ENCODE peak calls at places on chromosomes 7 and 10, in five cellular contexts. One of them, this sample, is unnamed.

GRCh38 chr10:33129181-33129928 is 171.3 kb upstream of the ITGB1 start:
- DNase-seq in H9: no peak
- DNase-seq in H1: no peak
- DNase-seq in IMR-90: peak; percentile 95
- DNase-seq in neuronal stem cell: no peak
- DNase-seq in this sample: peak; percentile 72

GRCh38 chr10:121084675-121085070 is 233.5 kb downstream of the WDR11 start:
- DNase-seq in H9: no peak
- DNase-seq in neuronal stem cell: no peak
- DNase-seq in IMR-90: no peak
- DNase-seq in H1: no peak
- DNase-seq in this sample: no peak

GRCh38 chr7:47787249-47788069 is 160.8 kb downstream of the PKD1L1 start:
- DNase-seq in neuronal stem cell: no peak
- DNase-seq in H1: no peak
- DNase-seq in IMR-90: peak; percentile 54
- DNase-seq in H9: no peak
- DNase-seq in this sample: peak; percentile 41

GRCh38 chr7:50641442-50642405 is 76.5 kb upstream of the DDC start:
- DNase-seq in H1: no peak
- DNase-seq in IMR-90: no peak
- DNase-seq in neuronal stem cell: no peak
- DNase-seq in H9: no peak
- DNase-seq in this sample: no peak

GRCh38 chr10:13206546-13207443 is 27.4 kb downstream of the UCMA start:
- DNase-seq in H1: no peak
- DNase-seq in H9: no peak
- DNase-seq in neuronal stem cell: no peak
- DNase-seq in IMR-90: peak; percentile 61
- DNase-seq in this sample: peak; percentile 48

GRCh38 chr7:98420966-98421612 is 20.2 kb upstream of the BAIAP2L1 start:
- DNase-seq in H9: peak; percentile 92
- DNase-seq in H1: peak; percentile 75
- DNase-seq in neuronal stem cell: peak; percentile 58
- DNase-seq in IMR-90: no peak
- DNase-seq in this sample: peak; percentile 29

GRCh38 chr10:85026878-85027467 is 698.6 kb downstream of the CCSER2 start:
- DNase-seq in IMR-90: no peak
- DNase-seq in H9: no peak
- DNase-seq in H1: no peak
- DNase-seq in neuronal stem cell: no peak
- DNase-seq in this sample: no peak

GRCh38 chr7:80634505-80634904 is 3.9 kb upstream of the CD36 start:
- DNase-seq in H9: no peak
- DNase-seq in neuronal stem cell: no peak
- DNase-seq in IMR-90: peak; percentile 93
- DNase-seq in H1: no peak
- DNase-seq in this sample: peak; percentile 93

GRCh38 chr7:119472398-119473038 is 800.5 kb upstream of the KCND2 start:
- DNase-seq in neuronal stem cell: no peak
- DNase-seq in H1: peak; percentile 5
- DNase-seq in IMR-90: no peak
- DNase-seq in H9: peak; percentile 43
- DNase-seq in this sample: no peak

GRCh38 chr10:98224509-98224908 is 43.5 kb downstream of the LOXL4 start:
- DNase-seq in H1: no peak
- DNase-seq in neuronal stem cell: no peak
- DNase-seq in IMR-90: peak; percentile 57
- DNase-seq in H9: no peak
- DNase-seq in this sample: no peak

GRCh38 chr10:96743988-96744585 is 23.8 kb upstream of the PIK3AP1 start:
- DNase-seq in IMR-90: peak; percentile 29
- DNase-seq in H1: no peak
- DNase-seq in neuronal stem cell: no peak
- DNase-seq in H9: no peak
- DNase-seq in this sample: no peak

GRCh38 chr10:34827087-34827766 is 12.1 kb upstream of the PARD3 start:
- DNase-seq in IMR-90: no peak
- DNase-seq in H1: no peak
- DNase-seq in neuronal stem cell: no peak
- DNase-seq in H9: no peak
- DNase-seq in this sample: no peak

GRCh38 chr7:54960517-54960916 is 58.3 kb upstream of the EGFR start:
- DNase-seq in H9: no peak
- DNase-seq in neuronal stem cell: no peak
- DNase-seq in H1: no peak
- DNase-seq in IMR-90: peak; percentile 61
- DNase-seq in this sample: no peak

GRCh38 chr10:119253433-119254174 is 46.2 kb downstream of the GRK5 start:
- DNase-seq in H9: no peak
- DNase-seq in IMR-90: peak; percentile 96
- DNase-seq in H1: no peak
- DNase-seq in neuronal stem cell: no peak
- DNase-seq in this sample: peak; percentile 98

GRCh38 chr10:44651834-44652233 is 259.3 kb upstream of the TMEM72 start:
- DNase-seq in neuronal stem cell: no peak
- DNase-seq in H9: no peak
- DNase-seq in IMR-90: peak; percentile 51
- DNase-seq in H1: no peak
- DNase-seq in this sample: no peak

GRCh38 chr10:30835146-30835545 is 196.5 kb downstream of the ZNF438 start:
- DNase-seq in IMR-90: no peak
- DNase-seq in H1: no peak
- DNase-seq in H9: no peak
- DNase-seq in neuronal stem cell: peak; percentile 35
- DNase-seq in this sample: no peak

GRCh38 chr7:115230882-115231508 is 309.1 kb downstream of the MDFIC start:
- DNase-seq in H1: no peak
- DNase-seq in neuronal stem cell: no peak
- DNase-seq in H9: no peak
- DNase-seq in IMR-90: peak; percentile 96
- DNase-seq in this sample: peak; percentile 95

GRCh38 chr7:105073143-105073542 is 59.1 kb downstream of the KMT2E start:
- DNase-seq in H9: no peak
- DNase-seq in neuronal stem cell: no peak
- DNase-seq in IMR-90: no peak
- DNase-seq in H1: no peak
- DNase-seq in this sample: no peak

GRCh38 chr10:31855033-31855432 is 73.6 kb downstream of the ARHGAP12 start:
- DNase-seq in neuronal stem cell: no peak
- DNase-seq in IMR-90: no peak
- DNase-seq in H1: no peak
- DNase-seq in H9: no peak
- DNase-seq in this sample: no peak

GRCh38 chr10:43254199-43254730 is 12.6 kb downstream of the RASGEF1A start:
- DNase-seq in IMR-90: no peak
- DNase-seq in neuronal stem cell: no peak
- DNase-seq in H1: no peak
- DNase-seq in H9: no peak
- DNase-seq in this sample: no peak

GRCh38 chr7:92665926-92666325 is 75.7 kb upstream of the FAM133B start:
- DNase-seq in IMR-90: peak; percentile 48
- DNase-seq in H1: no peak
- DNase-seq in neuronal stem cell: no peak
- DNase-seq in H9: no peak
- DNase-seq in this sample: no peak

GRCh38 chr7:84372155-84372621 is 177.6 kb upstream of the SEMA3A start:
- DNase-seq in neuronal stem cell: no peak
- DNase-seq in IMR-90: peak; percentile 98
- DNase-seq in H9: no peak
- DNase-seq in H1: no peak
- DNase-seq in this sample: peak; percentile 57

GRCh38 chr10:30094601-30095000 is 35.2 kb upstream of the JCAD start:
- DNase-seq in neuronal stem cell: no peak
- DNase-seq in H9: no peak
- DNase-seq in IMR-90: no peak
- DNase-seq in H1: no peak
- DNase-seq in this sample: no peak

GRCh38 chr7:20236043-20236442 is 18.9 kb upstream of the MACC1 start:
- DNase-seq in H1: no peak
- DNase-seq in IMR-90: no peak
- DNase-seq in H9: no peak
- DNase-seq in neuronal stem cell: no peak
- DNase-seq in this sample: no peak

GRCh38 chr10:79069325-79070090 is 742 bp downstream of the ZMIZ1 start:
- DNase-seq in neuronal stem cell: peak; percentile 27
- DNase-seq in H9: no peak
- DNase-seq in IMR-90: no peak
- DNase-seq in H1: no peak
- DNase-seq in this sample: peak; percentile 78

GRCh38 chr7:34452363-34452762 is 205.7 kb upstream of the NPSR1 start:
- DNase-seq in IMR-90: no peak
- DNase-seq in neuronal stem cell: no peak
- DNase-seq in H1: no peak
- DNase-seq in H9: no peak
- DNase-seq in this sample: no peak

GRCh38 chr10:33459597-33459996 is 125.1 kb upstream of the NRP1 start:
- DNase-seq in neuronal stem cell: no peak
- DNase-seq in H1: no peak
- DNase-seq in IMR-90: peak; percentile 28
- DNase-seq in H9: no peak
- DNase-seq in this sample: no peak

GRCh38 chr7:149719050-149719899 is 54.1 kb downstream of the ZNF467 start:
- DNase-seq in H1: no peak
- DNase-seq in neuronal stem cell: no peak
- DNase-seq in IMR-90: peak; percentile 76
- DNase-seq in H9: peak; percentile 25
- DNase-seq in this sample: peak; percentile 76

GRCh38 chr7:44743750-44744149 is 4.9 kb upstream of the ZMIZ2 start:
- DNase-seq in H1: no peak
- DNase-seq in H9: no peak
- DNase-seq in neuronal stem cell: no peak
- DNase-seq in IMR-90: no peak
- DNase-seq in this sample: no peak

GRCh38 chr10:74290703-74291102 is 139.7 kb downstream of the ADK start:
- DNase-seq in IMR-90: peak; percentile 79
- DNase-seq in H1: no peak
- DNase-seq in H9: no peak
- DNase-seq in neuronal stem cell: no peak
- DNase-seq in this sample: peak; percentile 73

GRCh38 chr7:138837627-138838026 is 39.6 kb upstream of the ATP6V0A4 start:
- DNase-seq in neuronal stem cell: no peak
- DNase-seq in IMR-90: peak; percentile 1
- DNase-seq in H9: no peak
- DNase-seq in H1: no peak
- DNase-seq in this sample: no peak

GRCh38 chr7:114026486-114027089 is 107.8 kb upstream of the PPP1R3A start:
- DNase-seq in neuronal stem cell: peak; percentile 67
- DNase-seq in H1: no peak
- DNase-seq in IMR-90: peak; percentile 52
- DNase-seq in H9: no peak
- DNase-seq in this sample: peak; percentile 58

GRCh38 chr10:132237396-132237795 is 50.6 kb downstream of the DPYSL4 start:
- DNase-seq in H1: no peak
- DNase-seq in neuronal stem cell: no peak
- DNase-seq in IMR-90: no peak
- DNase-seq in H9: no peak
- DNase-seq in this sample: no peak

GRCh38 chr10:4003348-4003973 is 218.5 kb upstream of the KLF6 start:
- DNase-seq in H9: no peak
- DNase-seq in H1: no peak
- DNase-seq in neuronal stem cell: no peak
- DNase-seq in IMR-90: no peak
- DNase-seq in this sample: no peak
- H4K91ac ChIP-seq in H9: no peak overlapping the region
- H4K91ac ChIP-seq in H1: no peak overlapping the region
- H4K91ac ChIP-seq in neuronal stem cell: no peak overlapping the region
- H4K91ac ChIP-seq in IMR-90: no peak overlapping the region
- H4K91ac ChIP-seq in this sample: no peak overlapping the region

DNA sequence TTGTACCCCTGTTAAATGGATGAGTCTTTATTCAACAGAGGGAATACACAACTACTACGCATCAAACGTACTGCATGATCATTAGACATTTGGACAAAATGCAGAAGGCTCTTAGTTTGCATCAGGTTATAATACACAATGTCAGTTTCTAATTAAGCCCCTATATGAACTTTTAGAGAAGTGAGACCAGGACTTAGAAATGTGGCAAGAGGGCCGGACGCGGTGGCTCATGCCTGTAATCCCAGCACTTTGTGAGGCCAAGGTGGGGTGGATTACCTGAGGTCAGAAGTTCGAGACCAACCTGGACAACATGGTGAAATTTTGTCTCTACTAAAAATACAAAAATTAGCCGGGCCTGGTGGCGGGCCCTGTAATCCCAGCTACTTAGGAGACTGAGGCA is 76.3 kb upstream of the MGMT start:
- DNase-seq in H1: no peak
- DNase-seq in neuronal stem cell: no peak
- DNase-seq in IMR-90: no peak
- DNase-seq in H9: no peak
- DNase-seq in this sample: no peak
- H2BK120ac ChIP-seq in H1: no peak overlapping the region
- H2BK120ac ChIP-seq in neuronal stem cell: no peak overlapping the region
- H2BK120ac ChIP-seq in IMR-90: no peak overlapping the region
- H2BK120ac ChIP-seq in H9: no peak overlapping the region
- H2BK120ac ChIP-seq in this sample: no peak overlapping the region

GRCh38 chr7:96122746-96123145 is 199.2 kb downstream of the SLC25A13 start:
- DNase-seq in H1: no peak
- DNase-seq in H9: no peak
- DNase-seq in IMR-90: no peak
- DNase-seq in neuronal stem cell: no peak
- DNase-seq in this sample: no peak

GRCh38 chr7:96120856-96121255 is 201.0 kb downstream of the SLC25A13 start:
- DNase-seq in neuronal stem cell: no peak
- DNase-seq in IMR-90: no peak
- DNase-seq in H9: no peak
- DNase-seq in H1: no peak
- DNase-seq in this sample: no peak

GRCh38 chr7:96118449-96119001 is 203.4 kb downstream of the SLC25A13 start:
- DNase-seq in neuronal stem cell: no peak
- DNase-seq in IMR-90: no peak
- DNase-seq in H9: peak; percentile 43
- DNase-seq in H1: no peak
- DNase-seq in this sample: no peak

GRCh38 chr7:96121752-96122151 is 200.1 kb downstream of the SLC25A13 start:
- DNase-seq in H1: no peak
- DNase-seq in H9: no peak
- DNase-seq in IMR-90: no peak
- DNase-seq in neuronal stem cell: no peak
- DNase-seq in this sample: no peak

DNA sequence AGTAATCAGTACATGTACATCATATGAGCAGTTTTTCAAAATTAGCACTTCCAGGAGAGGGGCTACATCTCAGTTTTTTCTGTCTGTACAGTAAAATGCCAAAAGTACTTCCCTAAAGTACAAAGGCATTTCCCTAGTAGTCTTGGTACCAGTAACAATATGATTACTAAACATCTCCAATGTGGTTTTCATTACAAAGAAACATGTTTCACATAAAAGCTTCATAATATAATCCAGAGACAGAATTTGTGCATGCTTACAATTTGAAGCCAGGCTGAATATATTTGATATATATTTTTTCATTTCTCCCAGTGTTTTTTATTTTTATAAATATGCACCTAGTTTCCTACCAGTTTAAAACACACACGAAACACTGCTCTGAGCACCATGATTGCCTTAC is 201.5 kb downstream of the SLC25A13 start:
- DNase-seq in H1: no peak
- DNase-seq in neuronal stem cell: no peak
- DNase-seq in IMR-90: no peak
- DNase-seq in H9: no peak
- DNase-seq in this sample: no peak
- H2BK15ac ChIP-seq in H1: no peak overlapping the region
- H2BK15ac ChIP-seq in neuronal stem cell: no peak overlapping the region
- H2BK15ac ChIP-seq in IMR-90: no peak overlapping the region
- H2BK15ac ChIP-seq in H9: no peak overlapping the region
- H2BK15ac ChIP-seq in this sample: no peak overlapping the region

GRCh38 chr10:21398549-21399345 is 126.7 kb downstream of the SKIDA1 start:
- DNase-seq in H9: no peak
- DNase-seq in IMR-90: peak; percentile 70
- DNase-seq in neuronal stem cell: no peak
- DNase-seq in H1: no peak
- DNase-seq in this sample: peak; percentile 55
- H4K91ac ChIP-seq in H9: no peak overlapping the region
- H4K91ac ChIP-seq in IMR-90: peak overlapping the region; percentile 78
- H4K91ac ChIP-seq in neuronal stem cell: no peak overlapping the region
- H4K91ac ChIP-seq in H1: no peak overlapping the region
- H4K91ac ChIP-seq in this sample: no peak overlapping the region

This sample was measured in mesenchymal stem cell.